ENCODE peak calls at places on chromosomes 4 and X, in five cellular contexts. E is GM23338, L is left ventricle myocardium inferior, Y is tibial artery, B is ascending aorta. U is an unnamed sample.

GRCh38 chr4:6333301-6334202 is 63.9 kb downstream of the WFS1 start:
- DNase-seq in Y (no peak), L (no peak), E (peak; percentile 60), B (no peak), U (no peak)

GRCh38 chr4:827209-828081 is 1.5 kb upstream of the CPLX1 start:
- DNase-seq in Y (peak; percentile 56), B (peak; percentile 56), L (no peak), E (peak; percentile 35), U (peak; percentile 27)

GRCh38 chrX:131728295-131729145 is 184.6 kb downstream of the OR13H1 start:
- DNase-seq in L (no peak), Y (no peak), B (peak; percentile 90), E (no peak), U (no peak)

GRCh38 chr4:145808021-145808650 is 128.2 kb downstream of the C4orf51 start:
- DNase-seq in B (no peak), E (peak; percentile 55), Y (no peak), L (no peak), U (no peak)

GRCh38 chr4:147772459-147772969 is 40.6 kb downstream of the ARHGAP10 start:
- DNase-seq in B (no peak), L (no peak), E (no peak), Y (no peak), U (no peak)

GRCh38 chr4:103008875-103009729 is 10.4 kb downstream of the SLC9B1 start:
- DNase-seq in E (peak; percentile 78), B (no peak), L (no peak), Y (no peak), U (no peak)

GRCh38 chr4:104879367-104879766 is 267.3 kb upstream of the TET2 start:
- DNase-seq in L (no peak), B (no peak), Y (no peak), E (no peak), U (no peak)

GRCh38 chr4:56513517-56513916 is 7.9 kb downstream of the ARL9 start:
- DNase-seq in B (no peak), Y (no peak), E (no peak), L (no peak), U (no peak)

GRCh38 chr4:56817840-56818491 is 3.5 kb downstream of the SPINK2 start:
- DNase-seq in B (no peak), L (no peak), Y (no peak), E (no peak), U (no peak)

GRCh38 chr4:23163649-23164436 is 471.1 kb downstream of the GBA3 start:
- DNase-seq in L (no peak), E (peak; percentile 25), B (no peak), Y (no peak), U (no peak)

GRCh38 chr4:156933633-156934258 is 37.9 kb downstream of the PDGFC start:
- DNase-seq in E (no peak), B (no peak), L (no peak), Y (no peak), U (no peak)

GRCh38 chr4:124152130-124152529 is 560.4 kb downstream of the ANKRD50 start:
- DNase-seq in E (no peak), B (no peak), L (no peak), Y (no peak), U (no peak)

GRCh38 chr4:114964016-114964415 is 149.4 kb downstream of the NDST4 start:
- DNase-seq in Y (no peak), B (no peak), E (no peak), L (no peak), U (no peak)

GRCh38 chrX:37943554-37943953 is 62.8 kb upstream of the SYTL5 start:
- DNase-seq in E (peak; percentile 3), Y (no peak), B (no peak), L (no peak), U (no peak)

GRCh38 chr4:71857713-71858451 is 74.0 kb upstream of the GC start:
- DNase-seq in E (peak; percentile 91), L (no peak), Y (no peak), B (no peak), U (peak; percentile 37)

GRCh38 chr4:1416948-1417260 is 10.7 kb upstream of the NKX1-1 start:
- DNase-seq in L (no peak), E (no peak), Y (peak; percentile 46), B (peak; percentile 40), U (peak; percentile 43)

GRCh38 chrX:149799095-149799721 is 17.5 kb downstream of the MAGEA9 start:
- DNase-seq in B (no peak), Y (no peak), E (no peak), L (no peak), U (no peak)

GRCh38 chrX:103517246-103517645 is 2.0 kb downstream of the RAB40A start:
- DNase-seq in L (no peak), Y (no peak), E (no peak), B (no peak), U (no peak)

GRCh38 chr4:56743550-56743949 is 62.5 kb upstream of the HOPX start:
- DNase-seq in E (no peak), B (no peak), L (no peak), Y (no peak), U (no peak)

GRCh38 chr4:140180577-140180976 is 26.6 kb upstream of the MAML3 start:
- DNase-seq in L (no peak), Y (no peak), B (no peak), E (no peak), U (no peak)

GRCh38 chr4:53459548-53459947 is 82.1 kb downstream of the FIP1L1 start:
- DNase-seq in L (no peak), Y (no peak), B (no peak), E (no peak), U (no peak)

GRCh38 chrX:71215335-71215912 is 7.6 kb upstream of the GJB1 start:
- DNase-seq in B (no peak), E (no peak), L (no peak), Y (no peak), U (no peak)

GRCh38 chr4:24471623-24472510 is 112.5 kb downstream of the DHX15 start:
- DNase-seq in B (no peak), L (peak; percentile 25), E (peak; percentile 79), Y (no peak), U (peak; percentile 61)

GRCh38 chr4:167233523-167234387 is 539 bp downstream of the SPOCK3 start:
- DNase-seq in B (no peak), Y (no peak), L (no peak), E (peak; percentile 41), U (no peak)

GRCh38 chr4:61277785-61278184 is 77.7 kb downstream of the ADGRL3 start:
- DNase-seq in B (no peak), Y (no peak), E (no peak), L (no peak), U (no peak)

GRCh38 chrX:68249401-68249831 is 183.9 kb downstream of the OPHN1 start:
- DNase-seq in E (no peak), L (peak; percentile 32), Y (peak; percentile 64), B (no peak), U (no peak)

GRCh38 chrX:129600981-129601424 is 53.8 kb downstream of the APLN start:
- DNase-seq in L (no peak), E (peak; percentile 60), B (no peak), Y (no peak), U (no peak)

GRCh38 chrX:2703991-2704369 is 12.9 kb downstream of the CD99 start:
- DNase-seq in L (peak; percentile 47), Y (no peak), B (no peak), E (peak; percentile 56), U (no peak)

GRCh38 chrX:72306851-72307645 is 1.3 kb upstream of the CITED1 start:
- DNase-seq in L (peak; percentile 46), Y (peak; percentile 73), B (peak; percentile 76), E (peak; percentile 70), U (peak; percentile 61)

GRCh38 chr4:44017422-44017739 is 431.2 kb downstream of the KCTD8 start:
- DNase-seq in E (no peak), L (no peak), B (no peak), Y (no peak), U (no peak)

DNA sequence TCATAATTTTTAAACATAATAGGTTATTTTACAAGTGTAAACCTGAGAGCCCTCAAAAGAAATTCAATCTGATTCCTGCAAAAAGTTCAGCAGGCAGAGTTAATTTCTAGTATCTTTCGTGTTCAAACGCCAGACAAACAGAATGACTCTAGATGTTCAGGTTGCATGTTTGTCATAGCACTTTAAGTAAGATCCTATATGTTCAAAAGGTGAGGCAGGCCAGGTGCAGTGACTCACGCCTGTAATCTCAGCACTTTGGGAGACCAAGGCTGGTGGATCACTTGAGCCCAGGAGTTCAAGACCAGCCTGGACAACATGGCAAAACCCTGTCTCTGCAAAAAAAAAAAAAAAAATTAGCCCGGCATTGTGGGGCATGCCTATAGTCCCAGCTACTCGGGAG is 1.1 kb upstream of the RASSF6 start:
- DNase-seq in Y (no peak), B (no peak), L (no peak), E (no peak), U (no peak)
- H3K27ac ChIP-seq in Y (no peak overlapping the region), B (no peak overlapping the region), L (no peak overlapping the region), E (no peak overlapping the region), U (no peak overlapping the region)

GRCh38 chr4:87117730-87118075 is 102.7 kb downstream of the KLHL8 start:
- DNase-seq in L (no peak), E (no peak), Y (no peak), B (no peak), U (no peak)
- H3K36me3 ChIP-seq in L (peaks cover 64% of the 10 kb centered on the region), E (peaks cover 11% of the 10 kb centered on the region), Y (peaks cover 31% of the 10 kb centered on the region), B (peaks cover 37% of the 10 kb centered on the region), U (no peaks in the 10 kb centered on the region)

GRCh38 chr4:151857368-151857767 is 96.6 kb upstream of the GATB start:
- DNase-seq in Y (no peak), E (no peak), L (no peak), B (no peak), U (no peak)
- H3K4me3 ChIP-seq in Y (no peak overlapping the region), E (no peak overlapping the region), L (peak overlapping the region; percentile 11), B (no peak overlapping the region), U (no peak overlapping the region)

DNA sequence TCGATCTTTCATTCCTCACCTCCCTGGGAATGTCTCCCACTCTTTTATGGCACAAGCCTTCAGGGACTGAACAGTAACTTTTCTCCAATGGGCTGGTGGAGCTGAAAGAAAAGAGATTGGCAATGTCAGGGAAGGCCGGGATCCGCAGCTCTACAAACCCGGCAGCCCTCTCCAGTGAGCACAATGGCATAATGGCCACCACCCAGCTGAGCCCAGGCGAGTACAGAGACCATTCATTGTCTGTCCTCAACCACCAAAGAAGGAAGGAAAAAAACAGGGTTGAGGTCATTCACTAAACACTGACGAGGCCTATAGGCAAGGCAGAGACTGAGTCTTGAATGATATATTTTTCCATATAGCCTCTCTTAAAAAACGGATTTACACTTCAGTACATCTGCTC is 3.6 kb downstream of the GEMIN8 start:
- DNase-seq in L (no peak), Y (no peak), B (no peak), E (peak; percentile 3), U (no peak)
- H3K27ac ChIP-seq in L (no peak overlapping the region), Y (no peak overlapping the region), B (no peak overlapping the region), E (no peak overlapping the region), U (no peak overlapping the region)

GRCh38 chr4:2936773-2937145 is 26.4 kb downstream of the NOP14 start:
- DNase-seq in Y (peak; percentile 65), B (peak; percentile 60), E (no peak), L (peak; percentile 13), U (no peak)
- H3K36me3 ChIP-seq in Y (peaks cover 39% of the 10 kb centered on the region), B (peaks cover 50% of the 10 kb centered on the region), E (peaks cover 31% of the 10 kb centered on the region), L (peaks cover 46% of the 10 kb centered on the region), U (peaks cover 53% of the 10 kb centered on the region)